ENCODE peak calls at places on chromosomes 16 and 17, in four cellular contexts. I is AG04449, P is posterior cingulate gyrus, Q is transverse colon. A is an unnamed sample.

GRCh38 chr17:57600092-57600491 is 145.0 kb downstream of the CCDC182 start:
- DNase-seq in Q (no peak), I (no peak), P (no peak), A (no peak)

GRCh38 chr16:66934138-66934838 is at the start of gene CIAO2B:
- DNase-seq in I (no peak), Q (peak), P (peak), A (peak)

GRCh38 chr17:50890675-50891516 is 24.7 kb upstream of the TOB1 start:
- DNase-seq in Q (no peak), I (no peak), P (no peak), A (no peak)

GRCh38 chr17:43401293-43401692 is 2.5 kb downstream of the ARL4D start:
- DNase-seq in P (no peak), Q (no peak), I (no peak), A (no peak)

GRCh38 chr17:36911007-36911406 is 26.3 kb upstream of the LHX1 start:
- DNase-seq in P (no peak), I (no peak), Q (no peak), A (no peak)

GRCh38 chr16:70402916-70403659 is 35.8 kb downstream of the ST3GAL2 start:
- DNase-seq in P (no peak), Q (no peak), I (no peak), A (no peak)

GRCh38 chr17:82603981-82604448 is 44.2 kb downstream of the WDR45B start:
- DNase-seq in Q (peak), P (peak), I (no peak), A (no peak)

GRCh38 chr17:79794659-79795511 is 2.0 kb downstream of the CBX8 start:
- DNase-seq in I (no peak), P (no peak), Q (no peak), A (no peak)

GRCh38 chr17:1785925-1786324 is 24.1 kb downstream of the SERPINF1 start:
- DNase-seq in Q (no peak), I (no peak), P (no peak), A (peak)

A was measured in spleen.